ENCODE peak calls at places on chromosomes 16 and 17, in four cellular contexts. A is HepG2, F is K562, N is GM12878. W is an unnamed sample.

GRCh38 chr17:10875411-10875810 is 37.5 kb upstream of the PIRT start:
- DNase-seq in A (no peak), F (peak), N (no peak), W (peak)

GRCh38 chr17:41065829-41066624 is at the start of gene KRTAP2-4:
- DNase-seq in A (peak), F (peak), N (no peak), W (no peak)

GRCh38 chr17:27430882-27431491 is 25.3 kb upstream of the KSR1 start:
- DNase-seq in A (peak), F (peak), N (no peak), W (peak)

GRCh38 chr17:33057564-33057963 is 65.9 kb downstream of the SPACA3 start:
- DNase-seq in A (no peak), F (no peak), N (no peak), W (no peak)

GRCh38 chr17:27861979-27862378 is 31.2 kb downstream of the LYRM9 start:
- DNase-seq in A (peak), F (no peak), N (no peak), W (no peak)

GRCh38 chr17:39143552-39144093 is 7.8 kb downstream of the PLXDC1 start:
- DNase-seq in A (no peak), F (no peak), N (no peak), W (no peak)

GRCh38 chr16:22284637-22285515 is 12.3 kb upstream of the POLR3E start:
- DNase-seq in A (no peak), F (no peak), N (no peak), W (no peak)

GRCh38 chr17:58534901-58535421 is 20.5 kb upstream of the MTMR4 start:
- DNase-seq in A (peak), F (peak), N (no peak), W (no peak)

GRCh38 chr17:5135726-5136579 is 20.1 kb downstream of the USP6 start:
- DNase-seq in A (no peak), F (no peak), N (no peak), W (no peak)

GRCh38 chr16:56647641-56648431 is 3.9 kb upstream of the MT1B start:
- DNase-seq in A (no peak), F (no peak), N (no peak), W (peak)

GRCh38 chr17:61279476-61280145 is 120.0 kb upstream of the TBX2 start:
- DNase-seq in A (no peak), F (no peak), N (no peak), W (no peak)

DNA sequence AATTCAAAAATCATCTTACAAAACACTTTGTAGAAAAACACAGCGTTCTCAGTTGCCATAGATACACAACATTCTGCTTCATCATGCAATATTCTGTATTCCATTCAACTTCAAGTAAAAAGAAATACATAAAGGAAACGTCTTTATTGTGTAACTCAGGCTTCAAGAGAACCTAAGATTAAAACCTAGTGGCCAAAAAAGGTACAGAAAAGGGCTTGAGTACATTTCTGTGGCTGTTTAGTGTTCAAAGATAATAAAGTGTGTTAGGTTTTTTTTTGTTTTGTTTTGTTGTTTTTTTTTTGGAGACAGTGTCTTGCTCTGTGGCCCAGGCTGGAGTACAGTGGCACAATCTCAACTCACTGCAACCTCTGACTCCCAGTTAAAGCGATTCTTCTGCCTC is 250.4 kb downstream of the CEP112 start:
- DNase-seq in A (no peak), F (no peak), N (no peak), W (no peak)
- TF ChIP-seq TCF7 in A (no peak), F (no peak), N (no peak), W (no peak)

DNA sequence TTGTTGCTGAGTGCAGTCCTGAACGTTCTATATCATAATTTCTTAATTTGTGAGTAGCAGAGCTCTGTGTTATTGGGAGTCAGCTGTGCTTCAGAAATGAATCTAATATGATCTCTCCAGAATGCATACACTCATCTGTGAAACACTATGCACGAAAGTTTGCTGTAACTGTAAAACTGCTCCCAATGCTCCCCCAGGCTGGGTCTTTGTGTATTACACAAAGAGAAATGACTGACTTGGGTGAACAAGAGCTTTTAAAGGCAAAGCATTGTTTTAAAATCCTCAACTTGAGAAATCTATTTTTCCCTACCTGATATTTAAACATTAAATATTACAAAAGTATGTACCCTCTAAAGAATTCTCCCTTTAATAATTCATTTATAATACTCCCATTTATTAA is 636.7 kb upstream of the KIF2B start:
- DNase-seq in A (no peak), F (no peak), N (no peak), W (no peak)
- TF ChIP-seq TCF7 in A (no peak), F (no peak), N (no peak), W (no peak)

GRCh38 chr17:52136173-52136572 is 22.3 kb downstream of the CA10 start:
- DNase-seq in A (no peak), F (no peak), N (no peak), W (no peak)
- TF ChIP-seq TCF7 in A (no peak), F (no peak), N (no peak), W (no peak)

DNA sequence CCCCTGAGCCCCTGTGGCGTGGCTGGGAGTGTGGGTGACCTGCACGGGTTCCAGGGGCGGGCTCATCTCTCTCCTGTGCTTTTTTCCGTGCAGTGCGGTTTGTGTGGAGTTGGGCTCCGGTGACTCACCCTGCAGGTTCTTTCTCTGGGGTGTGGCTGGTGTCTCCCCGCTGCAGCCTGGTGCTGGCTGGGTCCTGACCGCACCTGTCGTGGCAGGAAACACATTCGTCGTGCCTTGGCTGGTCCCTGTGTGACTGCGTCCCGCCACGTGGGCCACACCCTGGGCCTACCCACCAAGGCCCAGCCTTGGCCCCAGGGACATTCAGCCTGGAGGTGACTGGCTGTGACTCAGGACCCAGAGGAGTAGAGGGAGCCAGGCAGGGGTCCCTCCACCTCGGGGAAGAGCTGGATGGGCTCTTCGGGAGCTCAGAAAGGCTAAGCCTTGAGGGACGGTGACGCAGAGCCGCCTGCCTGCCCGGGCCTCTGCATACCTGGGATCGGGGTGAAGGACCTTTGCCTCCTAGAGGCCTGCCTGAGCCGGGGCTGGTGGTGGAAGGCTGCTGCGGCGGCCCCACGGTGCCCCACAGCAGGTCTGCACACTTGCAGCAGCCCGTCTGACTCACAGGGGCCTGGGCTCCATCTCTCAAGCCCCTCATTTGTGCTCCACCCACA is 7.8 kb downstream of the TRAF7 start:
- DNase-seq in A (peak), F (no peak), N (no peak), W (no peak)
- TF ChIP-seq TCF7 in A (no peak), F (no peak), N (no peak), W (no peak)

W was measured in WTC11.